ENCODE peak calls at places on chromosomes 11 and 22, in eight cellular contexts. C, J, R, B, U, A, Y and T are unnamed samples. For H3K36me3, the result is how much of the 10 kb centered on the place peaks cover.

GRCh38 chr11:34044664-34045485 is 6.7 kb upstream of the CAPRIN1 start:
- DNase-seq in C (peak), J (no peak), R (no peak), B (no peak), U (peak), A (peak), Y (peak), T (peak)

GRCh38 chr11:77067776-77068460 is 1.1 kb downstream of the CAPN5 start:
- DNase-seq in C (no peak), J (no peak), R (peak), B (no peak), U (no peak), A (no peak), Y (no peak), T (no peak)

GRCh38 chr22:33331017-33331416 is 272.8 kb upstream of the SYN3 start:
- DNase-seq in C (no peak), J (no peak), R (no peak), B (no peak), U (no peak), A (no peak), Y (no peak), T (no peak)

GRCh38 chr22:44384981-44385610 is 72.3 kb upstream of the SHISAL1 start:
- DNase-seq in C (no peak), J (no peak), R (no peak), B (no peak), U (no peak), A (no peak), Y (peak), T (no peak)

GRCh38 chr11:12245549-12245986 is 131.8 kb upstream of the PARVA start:
- DNase-seq in C (no peak), J (no peak), R (no peak), B (peak), U (no peak), A (no peak), Y (no peak), T (no peak)

GRCh38 chr22:30994960-30995359 is 25.9 kb downstream of the TUG1 start:
- DNase-seq in C (no peak), J (no peak), R (no peak), B (no peak), U (no peak), A (no peak), Y (no peak), T (no peak)

GRCh38 chr11:66443602-66444001 is 5.0 kb upstream of the MRPL11 start:
- DNase-seq in C (no peak), J (no peak), R (no peak), B (no peak), U (no peak), A (no peak), Y (no peak), T (no peak)

GRCh38 chr11:108890482-108891092 is 225.7 kb downstream of the DDX10 start:
- DNase-seq in C (no peak), J (no peak), R (no peak), B (no peak), U (no peak), A (no peak), Y (no peak), T (no peak)

GRCh38 chr22:42624551-42625106 is 9.9 kb upstream of the POLDIP3 start:
- DNase-seq in C (no peak), J (no peak), R (no peak), B (no peak), U (no peak), A (no peak), Y (no peak), T (no peak)

GRCh38 chr11:120147094-120147949 is 9.4 kb upstream of the TRIM29 start:
- DNase-seq in C (no peak), J (no peak), R (no peak), B (peak), U (no peak), A (no peak), Y (no peak), T (no peak)

GRCh38 chr11:18063131-18063530 is 17.1 kb upstream of the TPH1 start:
- DNase-seq in C (no peak), J (no peak), R (no peak), B (peak), U (no peak), A (no peak), Y (no peak), T (no peak)

GRCh38 chr11:124394408-124394807 is 4.4 kb downstream of the OR8B3 start:
- DNase-seq in C (peak), J (no peak), R (no peak), B (no peak), U (no peak), A (peak), Y (no peak), T (no peak)

GRCh38 chr11:898160-898517 is 12.5 kb downstream of the CHID1 start:
- DNase-seq in C (peak), J (no peak), R (no peak), B (no peak), U (peak), A (peak), Y (no peak), T (peak)

GRCh38 chr11:32963721-32964120 is 52.0 kb upstream of the DEPDC7 start:
- DNase-seq in C (no peak), J (no peak), R (no peak), B (no peak), U (no peak), A (peak), Y (no peak), T (no peak)

GRCh38 chr11:32960553-32961164 is 55.0 kb upstream of the DEPDC7 start:
- DNase-seq in C (peak), J (peak), R (no peak), B (no peak), U (no peak), A (peak), Y (no peak), T (no peak)

GRCh38 chr11:32962016-32962415 is 53.7 kb upstream of the DEPDC7 start:
- DNase-seq in C (no peak), J (no peak), R (no peak), B (no peak), U (no peak), A (no peak), Y (no peak), T (no peak)
- H3K36me3 ChIP-seq in C (half or more), J (half or more), R (under half), B (under half), U (under half), A (under half), Y (half or more), T (under half)

GRCh38 chr11:47284151-47284550 is 14.2 kb downstream of the MADD start:
- DNase-seq in C (no peak), J (no peak), R (no peak), B (no peak), U (no peak), A (no peak), Y (no peak), T (no peak)

GRCh38 chr11:47288066-47288465 is 18.1 kb downstream of the MADD start:
- DNase-seq in C (no peak), J (no peak), R (no peak), B (no peak), U (no peak), A (no peak), Y (no peak), T (no peak)

GRCh38 chr11:47285969-47286770 is 16.2 kb downstream of the MADD start:
- DNase-seq in C (no peak), J (no peak), R (no peak), B (no peak), U (no peak), A (no peak), Y (no peak), T (no peak)

GRCh38 chr11:47295385-47295784 is 25.5 kb downstream of the MADD start:
- DNase-seq in C (no peak), J (no peak), R (no peak), B (no peak), U (no peak), A (no peak), Y (no peak), T (no peak)

GRCh38 chr11:47289856-47290255 is 19.9 kb downstream of the MADD start:
- DNase-seq in C (no peak), J (no peak), R (no peak), B (no peak), U (no peak), A (no peak), Y (no peak), T (no peak)
- H3K36me3 ChIP-seq in C (half or more), J (half or more), R (under half), B (under half), U (under half), A (under half), Y (half or more), T (half or more)

DNA sequence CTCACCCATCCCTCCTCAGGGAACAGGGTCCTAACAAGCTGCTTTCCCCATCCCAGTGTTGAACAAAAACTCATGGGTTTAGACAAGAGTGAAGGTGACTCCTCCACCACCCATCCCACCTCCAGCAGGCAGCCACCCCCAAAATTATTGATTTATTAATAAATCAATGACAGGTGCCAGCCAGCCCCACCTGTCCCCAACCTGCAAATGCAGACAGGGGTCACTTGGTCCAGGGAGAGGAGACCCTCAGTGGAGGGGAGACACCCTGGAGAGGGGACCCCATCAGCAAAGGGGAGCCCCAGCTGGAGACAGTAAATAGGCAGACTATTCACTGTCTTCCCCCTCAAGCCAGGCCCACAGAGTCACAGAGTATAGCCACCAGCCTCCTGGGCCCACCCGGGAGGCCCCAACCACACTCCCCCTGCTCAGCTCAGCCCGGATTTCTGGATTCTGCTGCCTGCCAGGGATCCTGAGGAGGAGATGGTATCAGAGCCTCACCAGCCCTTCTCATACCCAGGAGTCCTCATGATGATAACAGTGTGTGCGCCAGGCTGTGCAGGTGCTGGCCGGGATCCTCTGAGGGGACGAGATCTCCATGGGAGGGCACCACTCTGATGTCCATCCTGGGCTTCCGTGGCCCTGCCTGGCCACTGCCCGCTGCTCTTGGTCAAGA is 8.8 kb upstream of the CD81 start:
- DNase-seq in C (no peak), J (no peak), R (no peak), B (no peak), U (no peak), A (no peak), Y (no peak), T (no peak)
- H3K36me3 ChIP-seq in C (under half), J (under half), R (under half), B (under half), U (under half), A (under half), Y (under half), T (under half)

DNA sequence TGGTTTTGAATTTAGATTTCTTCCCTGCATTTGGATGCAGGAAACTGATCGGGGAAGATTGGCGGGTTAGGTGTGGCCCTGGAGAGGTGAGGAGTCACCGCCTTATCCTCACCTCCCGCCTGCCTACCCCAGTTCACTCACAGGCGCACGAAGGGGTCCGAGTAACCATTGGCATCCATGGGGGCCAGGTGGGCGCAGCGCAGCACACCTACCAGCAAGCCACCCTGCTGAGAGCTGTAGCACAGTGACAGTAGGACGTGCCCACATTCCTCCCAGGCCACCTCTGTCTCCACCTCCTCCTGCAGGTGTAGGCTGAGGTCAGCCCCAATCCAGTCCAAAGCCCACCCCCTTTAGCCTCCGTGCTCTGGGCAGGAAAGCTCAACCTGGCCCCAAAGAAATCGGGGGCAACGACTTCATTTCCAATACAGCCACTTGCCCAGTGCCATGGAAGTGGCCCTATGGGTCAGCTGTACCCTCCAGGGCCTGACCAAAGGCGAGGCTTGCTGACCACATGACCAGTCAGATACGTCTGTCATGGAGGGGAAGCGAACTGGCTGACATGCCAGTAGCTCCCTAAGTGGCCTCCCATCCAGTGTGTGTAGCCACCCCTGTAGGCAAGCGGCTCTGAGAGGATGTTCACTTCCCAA is 6.7 kb downstream of the NDUFV1 start:
- DNase-seq in C (no peak), J (no peak), R (peak), B (no peak), U (no peak), A (no peak), Y (no peak), T (peak)
- H3K36me3 ChIP-seq in C (under half), J (under half), R (under half), B (under half), U (under half), A (under half), Y (half or more), T (half or more)

GRCh38 chr11:134240592-134240991 is 12.6 kb downstream of the THYN1 start:
- DNase-seq in C (no peak), J (no peak), R (no peak), B (no peak), U (no peak), A (no peak), Y (no peak), T (no peak)

GRCh38 chr11:134244593-134244992 is 8.6 kb downstream of the THYN1 start:
- DNase-seq in C (peak), J (no peak), R (no peak), B (no peak), U (peak), A (peak), Y (no peak), T (no peak)

GRCh38 chr11:134243913-134244312 is 9.2 kb downstream of the THYN1 start:
- DNase-seq in C (no peak), J (no peak), R (no peak), B (no peak), U (no peak), A (no peak), Y (no peak), T (no peak)

GRCh38 chr11:134245434-134245833 is 7.7 kb downstream of the THYN1 start:
- DNase-seq in C (no peak), J (no peak), R (peak), B (no peak), U (no peak), A (no peak), Y (no peak), T (no peak)

DNA sequence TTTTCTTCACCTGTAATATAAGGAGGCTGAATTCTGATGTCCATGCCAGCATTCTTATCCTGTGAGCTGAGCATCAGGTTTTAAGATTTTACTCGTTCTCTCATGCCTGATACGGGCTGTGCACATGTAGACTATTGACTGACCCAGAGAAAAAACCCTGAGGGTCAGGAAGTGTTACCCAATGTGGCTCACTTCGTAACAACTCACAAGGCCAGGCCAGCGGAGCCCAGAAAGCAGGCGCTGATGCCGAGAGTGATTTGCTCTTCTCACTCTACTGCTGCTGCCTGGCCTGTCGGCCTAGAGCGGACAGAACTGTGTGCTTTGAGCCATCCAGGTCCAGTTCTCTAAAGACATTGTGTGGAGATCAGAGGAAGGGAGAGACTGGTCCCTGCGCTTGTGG is 10.8 kb downstream of the THYN1 start:
- DNase-seq in C (no peak), J (no peak), R (no peak), B (no peak), U (no peak), A (no peak), Y (no peak), T (no peak)
- H3K36me3 ChIP-seq in C (under half), J (half or more), R (under half), B (under half), U (half or more), A (under half), Y (half or more), T (under half)

GRCh38 chr11:72697814-72698213 is 23.6 kb upstream of the PDE2A start:
- DNase-seq in C (no peak), J (no peak), R (peak), B (no peak), U (no peak), A (no peak), Y (no peak), T (no peak)
- H3K36me3 ChIP-seq in C (under half), J (half or more), R (under half), B (under half), U (under half), A (under half), Y (half or more), T (under half)

GRCh38 chr11:117187007-117187406 is 8.5 kb downstream of the SIDT2 start:
- DNase-seq in C (no peak), J (no peak), R (peak), B (no peak), U (no peak), A (no peak), Y (no peak), T (peak)
- H3K36me3 ChIP-seq in C (under half), J (half or more), R (under half), B (under half), U (under half), A (under half), Y (half or more), T (under half)

DNA sequence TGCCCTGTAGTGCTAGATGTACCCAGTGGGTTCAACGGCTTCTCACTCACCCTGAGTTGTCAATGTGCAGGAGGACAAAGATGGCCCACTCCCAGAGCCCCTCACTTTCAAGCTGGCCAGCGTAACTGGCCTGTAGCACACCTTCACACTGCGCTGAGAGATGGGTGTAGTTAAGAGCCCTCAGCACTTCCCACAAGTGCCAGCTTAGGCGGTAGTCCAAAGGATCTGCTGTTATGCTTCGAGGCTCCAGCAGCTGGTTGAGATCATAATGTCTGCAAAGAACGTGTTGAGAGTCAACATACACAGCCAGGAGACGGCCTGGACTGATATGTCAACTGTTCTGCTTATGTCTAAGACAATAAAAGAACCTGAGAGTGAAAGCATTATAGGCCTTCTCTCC is 14.7 kb upstream of the CHRNA10 start:
- DNase-seq in C (no peak), J (no peak), R (no peak), B (no peak), U (no peak), A (no peak), Y (no peak), T (no peak)
- H3K36me3 ChIP-seq in C (half or more), J (half or more), R (under half), B (under half), U (under half), A (under half), Y (half or more), T (half or more)